ENCODE peak calls at places on chromosomes 2 and 18, in eight cellular contexts. Q is heart right ventricle, T is right lobe of liver, F is psoas muscle, M is left ventricle myocardium inferior, J is T-helper 17 cell, H is osteoblast, V is neural progenitor cell. C is an unnamed sample. For H3K9me3, the result is how much of the 10 kb centered on the place peaks cover.

GRCh38 chr2:160752475-160753330 is 259.1 kb upstream of the RBMS1 start:
- DNase-seq in Q (no peak), T (no peak), F (no peak), M (no peak), J (no peak), H (peak), V (no peak), C (no peak)

GRCh38 chr2:16656784-16657391 is 8.7 kb downstream of the CYRIA start:
- DNase-seq in Q (no peak), T (no peak), F (peak), M (no peak), J (no peak), H (no peak), V (no peak), C (peak)

GRCh38 chr2:19775838-19776237 is 125.9 kb downstream of the TTC32 start:
- DNase-seq in Q (no peak), T (no peak), F (no peak), M (no peak), J (no peak), H (no peak), V (no peak), C (no peak)

GRCh38 chr2:216017365-216017764 is 4.0 kb upstream of the MREG start:
- DNase-seq in Q (no peak), T (no peak), F (no peak), M (no peak), J (no peak), H (peak), V (no peak), C (no peak)

GRCh38 chr2:105865222-105865913 is 120.7 kb downstream of the NCK2 start:
- DNase-seq in Q (no peak), T (no peak), F (no peak), M (no peak), J (no peak), H (no peak), V (no peak), C (no peak)

GRCh38 chr2:9422321-9423099 is 818 bp downstream of the ITGB1BP1 start:
- DNase-seq in Q (peak), T (peak), F (peak), M (peak), J (peak), H (peak), V (peak), C (peak)

GRCh38 chr2:20962939-20963543 is 80.8 kb downstream of the APOB start:
- DNase-seq in Q (peak), T (peak), F (peak), M (peak), J (peak), H (peak), V (peak), C (peak)

GRCh38 chr2:158893057-158893456 is 75.4 kb upstream of the TANC1 start:
- DNase-seq in Q (no peak), T (no peak), F (no peak), M (no peak), J (no peak), H (peak), V (no peak), C (no peak)

GRCh38 chr2:197445746-197446145 is 7.6 kb upstream of the COQ10B start:
- DNase-seq in Q (no peak), T (no peak), F (no peak), M (no peak), J (no peak), H (no peak), V (no peak), C (no peak)

GRCh38 chr2:195307751-195308150 is 349.3 kb upstream of the SLC39A10 start:
- DNase-seq in Q (no peak), T (no peak), F (no peak), M (no peak), J (no peak), H (no peak), V (no peak), C (no peak)

GRCh38 chr18:68456985-68457384 is 257.9 kb downstream of the TMX3 start:
- DNase-seq in Q (no peak), T (no peak), F (no peak), M (no peak), J (no peak), H (no peak), V (no peak), C (no peak)

GRCh38 chr2:34030273-34030672 is 431.2 kb upstream of the FAM98A start:
- DNase-seq in Q (no peak), T (no peak), F (no peak), M (no peak), J (no peak), H (no peak), V (no peak), C (no peak)

GRCh38 chr2:43071629-43072550 is 154.5 kb downstream of the ZFP36L2 start:
- DNase-seq in Q (peak), T (peak), F (peak), M (peak), J (no peak), H (peak), V (no peak), C (no peak)

GRCh38 chr2:20617892-20618467 is 32.9 kb downstream of the HS1BP3 start:
- DNase-seq in Q (peak), T (peak), F (peak), M (peak), J (no peak), H (peak), V (peak), C (peak)

GRCh38 chr2:119548516-119549120 is 4.4 kb downstream of the CFAP221 start:
- DNase-seq in Q (no peak), T (no peak), F (no peak), M (no peak), J (no peak), H (no peak), V (no peak), C (no peak)

GRCh38 chr2:25305197-25305596 is 36.5 kb downstream of the DNMT3A start:
- DNase-seq in Q (no peak), T (no peak), F (no peak), M (no peak), J (no peak), H (no peak), V (no peak), C (no peak)

GRCh38 chr2:111121028-111121872 is 536 bp downstream of the BCL2L11 start:
- DNase-seq in Q (peak), T (peak), F (peak), M (peak), J (peak), H (peak), V (peak), C (peak)

GRCh38 chr2:119371111-119371510 is 4.3 kb downstream of the DBI start:
- DNase-seq in Q (no peak), T (no peak), F (no peak), M (no peak), J (no peak), H (no peak), V (no peak), C (no peak)

GRCh38 chr2:174572556-174572955 is 25.0 kb downstream of the WIPF1 start:
- DNase-seq in Q (no peak), T (no peak), F (no peak), M (no peak), J (no peak), H (no peak), V (no peak), C (no peak)

GRCh38 chr18:55781481-55781957 is 193.5 kb upstream of the TCF4 start:
- DNase-seq in Q (peak), T (no peak), F (peak), M (peak), J (no peak), H (peak), V (peak), C (no peak)

GRCh38 chr2:176392125-176392704 is 123.0 kb downstream of the MTX2 start:
- DNase-seq in Q (no peak), T (no peak), F (no peak), M (no peak), J (no peak), H (no peak), V (no peak), C (no peak)

GRCh38 chr2:191845876-191846786 is 757 bp downstream of the CAVIN2 start:
- DNase-seq in Q (peak), T (no peak), F (no peak), M (peak), J (no peak), H (no peak), V (no peak), C (peak)

GRCh38 chr2:190165491-190165890 is 103.0 kb upstream of the MSTN start:
- DNase-seq in Q (no peak), T (no peak), F (no peak), M (no peak), J (no peak), H (no peak), V (no peak), C (no peak)

GRCh38 chr2:9573013-9573708 is 17.5 kb upstream of the ADAM17 start:
- DNase-seq in Q (no peak), T (no peak), F (no peak), M (no peak), J (no peak), H (peak), V (no peak), C (no peak)

GRCh38 chr18:50359806-50360205 is 15.0 kb upstream of the SKA1 start:
- DNase-seq in Q (no peak), T (no peak), F (no peak), M (no peak), J (no peak), H (no peak), V (no peak), C (no peak)

GRCh38 chr2:209463226-209463625 is 39.4 kb downstream of the MAP2 start:
- DNase-seq in Q (no peak), T (no peak), F (no peak), M (no peak), J (no peak), H (no peak), V (no peak), C (no peak)

GRCh38 chr18:2914185-2914584 is 67.4 kb downstream of the EMILIN2 start:
- DNase-seq in Q (peak), T (no peak), F (peak), M (peak), J (no peak), H (no peak), V (no peak), C (no peak)

GRCh38 chr2:99725810-99726209 is 236.0 kb upstream of the REV1 start:
- DNase-seq in Q (no peak), T (no peak), F (no peak), M (no peak), J (no peak), H (peak), V (no peak), C (no peak)

GRCh38 chr2:42031783-42032620 is 15.8 kb upstream of the PKDCC start:
- DNase-seq in Q (no peak), T (no peak), F (no peak), M (no peak), J (no peak), H (no peak), V (peak), C (no peak)

GRCh38 chr18:4251873-4252272 is 203.2 kb downstream of the DLGAP1 start:
- DNase-seq in Q (no peak), T (no peak), F (no peak), M (no peak), J (no peak), H (no peak), V (no peak), C (no peak)

GRCh38 chr18:4250141-4250540 is 205.0 kb downstream of the DLGAP1 start:
- DNase-seq in Q (no peak), T (no peak), F (no peak), M (no peak), J (no peak), H (no peak), V (no peak), C (no peak)

GRCh38 chr18:4252840-4253239 is 202.3 kb downstream of the DLGAP1 start:
- DNase-seq in Q (no peak), T (no peak), F (no peak), M (no peak), J (no peak), H (no peak), V (no peak), C (no peak)

GRCh38 chr18:4246374-4246773 is 208.7 kb downstream of the DLGAP1 start:
- DNase-seq in Q (no peak), T (no peak), F (no peak), M (no peak), J (no peak), H (no peak), V (no peak), C (no peak)

GRCh38 chr18:4248686-4249085 is 206.4 kb downstream of the DLGAP1 start:
- DNase-seq in Q (no peak), T (no peak), F (no peak), M (no peak), J (no peak), H (peak), V (no peak), C (no peak)
- H3K9me3 ChIP-seq in Q (under half), T (under half), F (under half), M (under half), J (under half), H (under half), V (under half), C (under half)

DNA sequence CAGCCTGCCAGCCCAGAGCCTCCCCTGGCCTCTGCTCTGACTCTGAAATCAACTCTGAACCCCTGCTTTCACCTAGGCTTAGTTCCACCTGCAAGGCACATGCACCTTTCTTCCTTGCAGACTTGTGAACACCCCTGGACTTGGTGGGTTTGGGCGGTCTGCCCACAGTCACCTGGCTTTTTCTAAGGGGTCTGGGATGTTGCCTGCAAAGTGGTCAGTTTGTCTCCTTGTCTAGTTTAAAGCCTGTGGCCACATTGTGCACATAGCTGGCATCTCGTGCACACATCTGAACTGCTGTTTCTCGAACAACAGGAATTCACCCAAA is 108.6 kb downstream of the TMEM18 start:
- DNase-seq in Q (no peak), T (no peak), F (no peak), M (no peak), J (no peak), H (no peak), V (no peak), C (no peak)
- H3K9me3 ChIP-seq in Q (under half), T (under half), F (under half), M (under half), J (under half), H (under half), V (under half), C (under half)

DNA sequence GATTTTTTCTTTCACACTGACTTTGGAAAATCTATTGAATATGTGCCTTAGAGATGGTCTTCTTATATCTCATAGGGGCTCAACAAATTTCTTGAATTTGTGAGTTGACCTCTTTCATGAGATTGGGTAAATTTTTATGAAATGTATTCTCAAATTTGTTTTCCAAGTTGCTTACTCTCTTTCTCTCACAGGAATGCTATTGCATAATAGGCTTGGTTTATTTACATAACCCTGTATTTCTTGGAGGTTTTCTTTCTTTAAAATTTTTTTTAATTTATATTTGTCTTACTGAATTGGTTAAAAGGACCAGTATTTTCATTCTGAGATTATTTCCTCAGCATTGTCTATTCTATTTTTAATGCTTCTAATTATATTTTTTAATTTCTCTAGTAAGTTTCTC is 917.1 kb downstream of the DPP10 start:
- DNase-seq in Q (no peak), T (no peak), F (no peak), M (no peak), J (no peak), H (no peak), V (no peak), C (no peak)
- H3K9me3 ChIP-seq in Q (half or more), T (under half), F (under half), M (half or more), J (under half), H (under half), V (under half), C (under half)

DNA sequence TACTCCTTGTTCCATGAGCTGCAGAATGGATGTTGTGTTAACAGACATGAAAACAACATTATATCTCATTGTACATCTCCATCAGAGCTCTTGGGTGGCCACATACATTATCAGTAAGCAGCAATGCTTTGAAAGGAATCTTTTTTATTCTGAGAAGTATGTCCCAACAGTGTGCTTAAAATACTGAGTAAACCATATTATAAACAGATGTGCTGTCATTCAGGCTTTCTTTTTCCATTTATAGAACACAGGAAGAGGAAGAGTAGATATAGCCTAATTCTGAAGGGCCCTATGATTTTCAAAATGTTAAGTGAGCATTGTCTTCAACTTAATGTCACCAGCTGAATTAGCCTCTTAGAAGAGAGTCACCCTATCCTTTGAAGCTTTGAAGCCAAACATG is 44.3 kb upstream of the CABYR start:
- DNase-seq in Q (no peak), T (no peak), F (no peak), M (no peak), J (no peak), H (no peak), V (no peak), C (no peak)
- H3K9me3 ChIP-seq in Q (under half), T (under half), F (under half), M (under half), J (under half), H (under half), V (under half), C (under half)

GRCh38 chr2:45007961-45008295 is 1.3 kb downstream of the SIX2 start:
- DNase-seq in Q (no peak), T (no peak), F (no peak), M (no peak), J (no peak), H (peak), V (peak), C (no peak)
- H3K9me3 ChIP-seq in Q (under half), T (under half), F (under half), M (under half), J (under half), H (under half), V (under half), C (under half)

GRCh38 chr2:129465045-129465444 is 514.4 kb upstream of the RAB6C start:
- DNase-seq in Q (no peak), T (no peak), F (no peak), M (no peak), J (no peak), H (no peak), V (no peak), C (no peak)

GRCh38 chr2:129464036-129464435 is 515.4 kb upstream of the RAB6C start:
- DNase-seq in Q (no peak), T (no peak), F (no peak), M (no peak), J (no peak), H (no peak), V (no peak), C (no peak)

GRCh38 chr2:129466389-129466788 is 513.1 kb upstream of the RAB6C start:
- DNase-seq in Q (no peak), T (no peak), F (no peak), M (no peak), J (no peak), H (no peak), V (no peak), C (no peak)

GRCh38 chr2:129462967-129463366 is 516.5 kb upstream of the RAB6C start:
- DNase-seq in Q (no peak), T (no peak), F (no peak), M (no peak), J (no peak), H (no peak), V (no peak), C (no peak)

DNA sequence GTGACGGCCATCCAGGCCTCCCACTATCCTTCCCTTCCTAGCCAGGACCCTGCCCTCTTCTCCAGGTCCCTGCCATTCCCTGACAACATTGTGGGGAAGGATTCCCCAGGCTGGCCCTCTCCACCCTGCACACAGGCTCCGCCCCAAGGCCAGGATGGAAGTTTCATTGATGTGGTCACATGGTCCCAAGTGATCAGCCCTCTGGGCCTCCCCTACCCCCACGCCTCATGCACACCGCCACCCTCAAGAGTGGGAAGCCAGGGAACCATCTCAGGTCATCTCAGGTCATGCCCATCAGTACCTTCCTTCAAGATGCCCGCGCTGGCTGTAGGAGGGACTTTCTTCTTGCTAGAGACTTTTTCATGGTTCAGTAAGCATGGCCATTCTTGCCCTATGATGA is 514.8 kb upstream of the RAB6C start:
- DNase-seq in Q (no peak), T (no peak), F (no peak), M (no peak), J (no peak), H (no peak), V (no peak), C (no peak)
- H3K9me3 ChIP-seq in Q (under half), T (under half), F (under half), M (under half), J (under half), H (under half), V (under half), C (under half)

GRCh38 chr2:2933421-2933820 is 444.2 kb downstream of the EIPR1 start:
- DNase-seq in Q (no peak), T (no peak), F (no peak), M (no peak), J (no peak), H (no peak), V (peak), C (no peak)

GRCh38 chr2:2931676-2932075 is 445.9 kb downstream of the EIPR1 start:
- DNase-seq in Q (no peak), T (no peak), F (no peak), M (no peak), J (no peak), H (no peak), V (no peak), C (no peak)

GRCh38 chr2:2934030-2934429 is 443.6 kb downstream of the EIPR1 start:
- DNase-seq in Q (no peak), T (no peak), F (no peak), M (no peak), J (no peak), H (no peak), V (no peak), C (no peak)

GRCh38 chr2:2932692-2933305 is 444.8 kb downstream of the EIPR1 start:
- DNase-seq in Q (no peak), T (no peak), F (no peak), M (no peak), J (no peak), H (no peak), V (no peak), C (no peak)

GRCh38 chr2:2932189-2932588 is 445.4 kb downstream of the EIPR1 start:
- DNase-seq in Q (no peak), T (no peak), F (no peak), M (no peak), J (no peak), H (no peak), V (no peak), C (no peak)
- H3K9me3 ChIP-seq in Q (under half), T (under half), F (under half), M (under half), J (under half), H (under half), V (under half), C (under half)

GRCh38 chr18:78948707-78949106 is 30.9 kb upstream of the SALL3 start:
- DNase-seq in Q (no peak), T (peak), F (no peak), M (no peak), J (no peak), H (peak), V (no peak), C (no peak)
- H3K9me3 ChIP-seq in Q (under half), T (under half), F (under half), M (under half), J (under half), H (under half), V (under half), C (under half)